ENCODE peak calls at places on chromosomes 6 and 20, in eight cellular contexts. Y is fibroblast of the aortic adventitia, N is OCI-LY7, P is WTC11, T is thoracic aorta, Q is neural crest cell, A is MCF 10A, S is BE2C. E is an unnamed sample.

GRCh38 chr20:33672426-33673114 is 1.7 kb downstream of the NECAB3 start:
- DNase-seq in S (no peak), N (no peak), Q (no peak), P (no peak), Y (no peak), T (no peak), A (no peak), E (no peak)

GRCh38 chr6:1601616-1602355 is 7.9 kb upstream of the FOXC1 start:
- DNase-seq in Q (no peak), P (no peak), N (no peak), A (no peak), S (no peak), T (no peak), Y (no peak), E (no peak)

GRCh38 chr6:136330634-136331033 is 41.0 kb upstream of the BCLAF1 start:
- DNase-seq in Y (no peak), N (no peak), A (no peak), Q (no peak), T (no peak), P (no peak), S (no peak), E (no peak)

GRCh38 chr6:15299430-15300131 is 53.7 kb downstream of the JARID2 start:
- DNase-seq in Y (peak; percentile 35), N (peak; percentile 93), Q (no peak), S (no peak), T (no peak), A (no peak), P (no peak), E (peak; percentile 7)

GRCh38 chr20:13546497-13547131 is 92.1 kb downstream of the TASP1 start:
- DNase-seq in A (peak; percentile 86), S (peak; percentile 82), T (peak; percentile 15), Q (peak; percentile 83), N (peak; percentile 72), Y (peak; percentile 77), P (peak; percentile 89), E (peak; percentile 52)

GRCh38 chr6:100260584-100260983 is 204.1 kb downstream of the SIM1 start:
- DNase-seq in Y (peak; percentile 30), S (no peak), T (no peak), A (no peak), P (no peak), N (no peak), Q (no peak), E (no peak)

GRCh38 chr6:160198577-160199211 is 59.9 kb downstream of the SLC22A2 start:
- DNase-seq in Q (no peak), Y (peak; percentile 33), S (no peak), T (no peak), P (no peak), A (no peak), N (no peak), E (no peak)

GRCh38 chr6:50724381-50725124 is 11.2 kb downstream of the TFAP2D start:
- DNase-seq in N (no peak), Y (no peak), A (no peak), Q (no peak), S (peak; percentile 15), T (no peak), P (peak; percentile 48), E (no peak)

GRCh38 chr6:68638225-68638900 is 3.3 kb downstream of the ADGRB3 start:
- DNase-seq in Q (peak; percentile 36), T (no peak), S (peak; percentile 43), P (peak; percentile 27), A (peak; percentile 35), Y (peak; percentile 64), N (peak; percentile 35), E (no peak)

GRCh38 chr6:110949679-110950285 is 8.7 kb upstream of the GTF3C6 start:
- DNase-seq in Y (peak; percentile 74), A (peak; percentile 33), P (no peak), S (no peak), Q (no peak), N (peak; percentile 57), T (no peak), E (peak; percentile 38)

GRCh38 chr20:8156603-8157079 is 24.6 kb downstream of the PLCB1 start:
- DNase-seq in S (no peak), Y (peak; percentile 56), N (no peak), Q (no peak), T (no peak), P (no peak), A (peak; percentile 26), E (peak; percentile 29)

GRCh38 chr6:51598171-51598570 is 489.2 kb downstream of the PKHD1 start:
- DNase-seq in N (no peak), P (no peak), S (no peak), Y (no peak), Q (no peak), T (no peak), A (no peak), E (no peak)

GRCh38 chr6:71349976-71350615 is 61.5 kb downstream of the OGFRL1 start:
- DNase-seq in Q (no peak), N (no peak), P (no peak), Y (peak; percentile 87), S (no peak), A (peak; percentile 13), T (no peak), E (peak; percentile 67)

GRCh38 chr20:49608752-49609670 is 41.1 kb upstream of the PTGIS start:
- DNase-seq in T (no peak), Q (peak; percentile 72), A (peak; percentile 68), Y (peak; percentile 59), N (peak; percentile 85), S (peak; percentile 68), P (peak; percentile 77), E (peak; percentile 12)

GRCh38 chr6:7919871-7920270 is 9.3 kb upstream of the TXNDC5 start:
- DNase-seq in A (peak; percentile 85), P (no peak), Y (peak; percentile 76), Q (no peak), T (no peak), S (no peak), N (no peak), E (no peak)

GRCh38 chr6:17336425-17336824 is 55.3 kb downstream of the RBM24 start:
- DNase-seq in Y (no peak), T (no peak), P (no peak), Q (no peak), N (no peak), S (no peak), A (no peak), E (peak; percentile 53)
- TF ChIP-seq CTCF in Y (no peak), T (no peak), P (no peak), Q (no peak), N (no peak), S (no peak), A (no peak), E (no peak)

GRCh38 chr20:63782051-63782471 is 42.5 kb downstream of the SLC2A4RG start:
- DNase-seq in T (no peak), P (no peak), S (no peak), A (no peak), N (peak; percentile 26), Q (no peak), Y (no peak), E (no peak)
- TF ChIP-seq CTCF in T (no peak), P (no peak), S (no peak), A (no peak), N (peak; percentile 10), Q (no peak), Y (no peak), E (peak; percentile 7)

GRCh38 chr6:78324213-78324612 is 543.1 kb upstream of the IRAK1BP1 start:
- DNase-seq in Y (no peak), Q (no peak), T (no peak), P (no peak), N (no peak), S (no peak), A (peak; percentile 70), E (no peak)

GRCh38 chr6:78322068-78322845 is 545.1 kb upstream of the IRAK1BP1 start:
- DNase-seq in N (no peak), T (no peak), A (no peak), Q (no peak), Y (no peak), S (no peak), P (no peak), E (no peak)
- TF ChIP-seq CTCF in N (no peak), T (no peak), A (no peak), Q (no peak), Y (no peak), S (no peak), P (no peak), E (no peak)

GRCh38 chr6:164791498-164791897 is 517.9 kb downstream of the C6orf118 start:
- DNase-seq in S (no peak), T (no peak), Y (no peak), A (no peak), P (no peak), Q (no peak), N (no peak), E (no peak)

GRCh38 chr6:164795091-164795490 is 514.3 kb downstream of the C6orf118 start:
- DNase-seq in N (no peak), Q (no peak), P (no peak), S (no peak), Y (no peak), T (no peak), A (no peak), E (no peak)
- TF ChIP-seq CTCF in N (no peak), Q (no peak), P (no peak), S (no peak), Y (no peak), T (no peak), A (no peak), E (no peak)

DNA sequence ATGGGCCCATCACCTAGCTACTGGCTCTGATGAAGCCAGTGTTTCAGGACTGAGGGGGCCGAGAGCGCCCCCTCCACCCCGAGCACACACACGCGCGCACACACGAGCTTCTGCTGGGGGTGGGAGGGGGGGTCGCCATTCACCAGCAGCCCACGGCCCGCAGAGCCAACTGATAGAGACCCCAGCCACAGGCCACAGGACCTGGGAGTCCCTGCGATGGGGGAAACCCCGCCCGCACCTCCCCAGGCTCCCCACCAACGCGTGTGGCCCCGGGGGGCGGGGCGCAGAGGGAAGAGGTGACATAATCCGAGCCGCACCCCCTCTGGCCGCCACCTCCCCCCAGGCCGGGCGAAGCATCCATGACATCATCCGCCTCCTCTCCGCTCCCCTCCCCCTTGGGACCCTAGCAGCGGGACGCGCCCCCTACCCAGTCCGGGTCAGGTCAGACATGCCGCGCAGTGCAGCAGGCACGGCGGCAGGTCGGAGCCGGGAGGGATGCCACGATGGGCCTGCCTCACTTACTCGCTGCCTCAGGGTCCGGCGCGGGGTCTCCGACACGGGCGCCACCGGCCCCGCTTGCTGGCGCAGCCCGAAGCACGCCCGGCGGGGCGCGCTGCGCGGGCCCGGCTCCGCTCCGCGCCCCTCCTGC is at the start of gene LZTS3:
- DNase-seq in T (peak; percentile 21), P (peak; percentile 88), S (peak; percentile 89), A (peak; percentile 27), Q (peak; percentile 70), Y (peak; percentile 22), N (peak; percentile 72), E (no peak)
- TF ChIP-seq CTCF in T (no peak), P (no peak), S (peak; percentile 1), A (no peak), Q (no peak), Y (no peak), N (peak; percentile 32), E (peak; percentile 26)

GRCh38 chr20:4295226-4295625 is 279.9 kb upstream of the RNF24 start:
- DNase-seq in T (no peak), A (no peak), P (no peak), Q (no peak), Y (no peak), N (no peak), S (no peak), E (no peak)

DNA sequence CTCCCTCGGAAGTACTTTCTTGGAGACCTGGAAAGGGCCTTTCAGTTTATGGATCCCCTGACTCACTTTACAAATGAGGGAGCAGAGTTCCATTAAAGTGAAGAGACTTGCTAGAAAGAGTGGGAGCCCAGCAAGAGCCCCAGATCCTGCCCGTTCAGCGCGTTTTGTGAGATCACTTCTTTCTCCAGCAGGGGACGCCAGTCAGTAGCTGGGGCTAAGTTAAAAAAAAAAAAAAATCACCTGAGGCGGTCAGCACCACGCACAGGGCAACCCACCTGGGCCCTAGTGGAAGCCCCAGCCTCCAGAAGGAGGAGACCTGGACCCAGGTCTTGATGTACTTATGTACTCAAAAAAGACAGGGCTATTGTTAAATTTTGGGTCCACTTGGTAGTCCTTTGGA is 274.5 kb upstream of the RNF24 start:
- DNase-seq in P (no peak), N (no peak), Y (no peak), A (peak; percentile 15), Q (no peak), T (no peak), S (no peak), E (no peak)
- TF ChIP-seq CTCF in P (no peak), N (peak; percentile 39), Y (no peak), A (no peak), Q (no peak), T (no peak), S (peak; percentile 28), E (peak; percentile 57)